ENCODE peak calls at places on chromosomes 6 and 20, in five cellular contexts. V is left lung, D is mammary epithelial cell, S is neuronal stem cell, N is heart right ventricle. R is an unnamed sample. For H3K4me1, the result is how much of the 10 kb centered on the place peaks cover.

GRCh38 chr6:91476000-91476399 is 889.1 kb upstream of the MAP3K7 start:
- DNase-seq in N (no peak), D (peak), V (peak), S (no peak), R (no peak)

GRCh38 chr6:147099974-147100373 is 104.2 kb upstream of the STXBP5 start:
- DNase-seq in S (no peak), N (no peak), D (peak), V (no peak), R (no peak)

GRCh38 chr6:117840541-117840983 is 66.5 kb upstream of the SLC35F1 start:
- DNase-seq in D (peak), S (peak), N (no peak), V (no peak), R (no peak)

GRCh38 chr6:152094992-152095592 is 287.6 kb downstream of the ESR1 start:
- DNase-seq in V (peak), D (peak), S (no peak), N (peak), R (peak)

GRCh38 chr6:85015396-85015990 is 251.1 kb upstream of the TBX18 start:
- DNase-seq in D (no peak), V (peak), S (peak), N (peak), R (peak)

GRCh38 chr20:57605045-57605444 is 15.2 kb downstream of the ZBP1 start:
- DNase-seq in D (no peak), V (no peak), S (no peak), N (no peak), R (no peak)

GRCh38 chr6:139186242-139186641 is 51.4 kb downstream of the HECA start:
- DNase-seq in V (no peak), S (no peak), N (no peak), D (no peak), R (no peak)

GRCh38 chr6:154503576-154504501 is 6.6 kb downstream of the CNKSR3 start:
- DNase-seq in S (no peak), V (no peak), D (no peak), N (no peak), R (no peak)

GRCh38 chr20:43893930-43894329 is 20.7 kb upstream of the TOX2 start:
- DNase-seq in V (no peak), S (no peak), N (no peak), D (peak), R (no peak)

GRCh38 chr6:10101551-10102252 is 313.2 kb downstream of the TFAP2A start:
- DNase-seq in D (peak), S (no peak), V (no peak), N (no peak), R (no peak)

GRCh38 chr20:18686696-18687095 is 98.8 kb downstream of the DTD1 start:
- DNase-seq in D (no peak), V (no peak), S (no peak), N (no peak), R (no peak)

GRCh38 chr6:123329337-123329736 is 307.4 kb downstream of the TRDN start:
- DNase-seq in D (no peak), S (no peak), V (no peak), N (no peak), R (no peak)

GRCh38 chr20:49989234-49990065 is 6.7 kb downstream of the SNAI1 start:
- DNase-seq in N (peak), V (peak), S (no peak), D (no peak), R (peak)

GRCh38 chr6:142167472-142167871 is 20.4 kb downstream of the VTA1 start:
- DNase-seq in V (no peak), S (no peak), N (no peak), D (no peak), R (no peak)

GRCh38 chr6:35096129-35096852 is 44.8 kb downstream of the TCP11 start:
- DNase-seq in D (peak), S (no peak), N (no peak), V (no peak), R (no peak)

GRCh38 chr6:45174045-45174444 is 154.1 kb upstream of the RUNX2 start:
- DNase-seq in D (no peak), N (no peak), V (no peak), S (no peak), R (no peak)
- H3K4me1 ChIP-seq in D (under half), N (under half), V (under half), S (under half), R (under half)

GRCh38 chr6:17928514-17929430 is 58.7 kb downstream of the KIF13A start:
- DNase-seq in N (no peak), V (no peak), D (peak), S (no peak), R (no peak)

GRCh38 chr6:17935188-17936149 is 52.0 kb downstream of the KIF13A start:
- DNase-seq in D (no peak), S (no peak), V (no peak), N (no peak), R (no peak)

GRCh38 chr6:17931227-17931626 is 56.2 kb downstream of the KIF13A start:
- DNase-seq in D (no peak), N (no peak), S (no peak), V (no peak), R (no peak)

GRCh38 chr6:17930321-17930993 is 57.0 kb downstream of the KIF13A start:
- DNase-seq in S (no peak), V (no peak), D (no peak), N (peak), R (no peak)

GRCh38 chr6:17932362-17932852 is 55.0 kb downstream of the KIF13A start:
- DNase-seq in V (peak), N (peak), D (peak), S (no peak), R (peak)
- H3K4me1 ChIP-seq in V (half or more), N (half or more), D (under half), S (under half), R (half or more)

DNA sequence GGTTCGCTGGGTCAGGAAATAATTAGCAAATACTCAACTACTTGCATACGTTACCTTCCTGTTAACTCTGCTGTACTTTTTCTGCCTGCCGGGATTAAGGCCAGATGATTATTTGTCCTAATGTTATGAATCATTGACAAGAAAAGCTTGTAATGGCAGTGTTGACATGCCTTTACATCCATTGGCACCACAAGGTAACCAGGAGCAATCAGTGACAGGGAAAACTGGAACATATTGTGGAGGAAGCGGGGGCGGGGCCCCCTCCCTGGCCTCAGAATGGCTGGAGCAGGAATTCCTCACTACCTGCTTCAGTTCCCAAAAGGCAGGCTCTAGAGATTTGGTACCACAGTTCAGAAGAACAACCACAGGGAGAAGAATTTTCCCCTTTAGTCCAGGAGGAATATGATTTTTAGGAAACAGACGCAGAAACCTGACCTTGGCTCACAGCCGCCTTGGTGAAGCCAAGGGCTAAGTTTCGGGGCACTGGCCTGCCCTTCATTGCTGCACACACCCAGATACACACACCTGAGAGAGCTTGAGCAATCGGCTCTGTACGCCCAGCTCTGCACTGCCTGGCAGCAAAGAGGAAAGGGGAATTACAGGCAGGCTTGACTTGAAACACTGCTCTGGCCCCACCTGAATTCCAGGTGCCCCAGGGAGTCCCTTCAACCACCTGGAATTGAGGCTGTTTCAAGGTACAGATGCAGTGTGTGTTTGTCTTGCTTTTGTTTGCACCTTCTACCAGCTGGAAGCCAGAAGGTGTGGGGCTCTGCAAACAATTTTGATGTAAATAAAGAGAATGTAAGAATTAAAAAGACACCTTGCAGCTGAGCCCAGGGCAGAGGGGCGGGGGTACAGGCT is 89.8 kb downstream of the MYB start:
- DNase-seq in D (peak), S (no peak), V (peak), N (no peak), R (no peak)
- H3K4me1 ChIP-seq in D (under half), S (under half), V (under half), N (under half), R (under half)

GRCh38 chr6:41641352-41641925 is 3.2 kb downstream of the MDFI start:
- DNase-seq in N (no peak), V (no peak), D (no peak), S (no peak), R (no peak)
- H3K4me1 ChIP-seq in N (under half), V (under half), D (half or more), S (under half), R (under half)

GRCh38 chr6:14513726-14514125 is 396.2 kb downstream of the CD83 start:
- DNase-seq in N (no peak), S (no peak), V (no peak), D (no peak), R (no peak)
- H3K4me1 ChIP-seq in N (under half), S (under half), V (under half), D (under half), R (under half)